ENCODE peak calls at places on chromosomes 2 and 18, in four cellular contexts. F is sigmoid colon; T is CD4-positive, CD25-positive, alpha-beta regulatory T cell; D is heart right ventricle. C is an unnamed sample. For H3K27me3 and H3K36me3, the result is how much of the 10 kb centered on the place peaks cover.

GRCh38 chr2:28074127-28074526 is 183.6 kb downstream of the BABAM2 start:
- DNase-seq in F (no peak), T (no peak), D (no peak), C (no peak)

GRCh38 chr18:69936191-69936558 is 11.5 kb downstream of the CD226 start:
- DNase-seq in F (no peak), T (no peak), D (no peak), C (no peak)

GRCh38 chr2:134086594-134087219 is 167.2 kb upstream of the MGAT5 start:
- DNase-seq in F (no peak), T (no peak), D (no peak), C (no peak)

GRCh38 chr18:13915973-13916372 is 637 bp upstream of the MC2R start:
- DNase-seq in F (no peak), T (no peak), D (no peak), C (no peak)

GRCh38 chr2:204280239-204280638 is 265.0 kb upstream of the PARD3B start:
- DNase-seq in F (no peak), T (no peak), D (no peak), C (no peak)

GRCh38 chr18:73235491-73235890 is 367.7 kb upstream of the NETO1 start:
- DNase-seq in F (no peak), T (no peak), D (no peak), C (no peak)

GRCh38 chr2:15730545-15731212 is 139.0 kb downstream of the DDX1 start:
- DNase-seq in F (peak), T (no peak), D (peak), C (no peak)

GRCh38 chr2:176199902-176200301 is 11.4 kb downstream of the HOXD1 start:
- DNase-seq in F (no peak), T (no peak), D (no peak), C (no peak)

GRCh38 chr2:59019551-59020164 is 778.5 kb upstream of the FANCL start:
- DNase-seq in F (no peak), T (no peak), D (no peak), C (no peak)

GRCh38 chr2:158487419-158487818 is 30.7 kb downstream of the PKP4 start:
- DNase-seq in F (no peak), T (no peak), D (no peak), C (no peak)

GRCh38 chr2:90069290-90069894 is 1377.9 kb downstream of the RPIA start:
- DNase-seq in F (no peak), T (no peak), D (peak), C (no peak)

DNA sequence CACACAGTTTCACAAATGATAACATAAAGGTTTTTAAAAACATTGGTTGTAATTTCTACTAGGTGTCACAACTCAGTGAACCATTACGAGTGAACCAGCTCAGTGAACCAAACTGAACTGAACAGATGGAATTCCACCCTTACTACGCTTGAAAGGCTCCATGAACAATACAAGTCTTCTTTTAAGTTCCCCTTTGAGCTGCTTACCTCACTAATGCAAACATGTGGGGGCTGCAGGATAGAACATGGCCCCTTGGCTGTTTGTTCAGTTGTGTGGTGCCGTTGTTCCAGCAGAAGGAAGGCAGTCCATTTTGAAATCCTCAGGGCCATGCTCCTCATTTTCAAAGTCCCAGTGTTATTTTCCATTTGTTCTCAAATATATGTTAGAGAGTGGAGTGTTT is 30.7 kb upstream of the KLHL14 start:
- DNase-seq in F (no peak), T (no peak), D (no peak), C (no peak)
- H3K27me3 ChIP-seq in F (under half), T (under half), D (under half), C (under half)

GRCh38 chr2:9462313-9462712 is 12.0 kb upstream of the IAH1 start:
- DNase-seq in F (no peak), T (no peak), D (no peak), C (no peak)
- H3K36me3 ChIP-seq in F (under half), T (under half), D (under half), C (under half)

GRCh38 chr2:32933756-32934095 is 13.0 kb upstream of the LTBP1 start:
- DNase-seq in F (no peak), T (no peak), D (no peak), C (no peak)
- H3K4me3 ChIP-seq in F (no peak), T (no peak), D (no peak), C (no peak)

GRCh38 chr18:47436871-47437270 is 185.4 kb upstream of the SKOR2 start:
- DNase-seq in F (no peak), T (no peak), D (no peak), C (no peak)
- H3K27me3 ChIP-seq in F (under half), T (under half), D (under half), C (under half)

DNA sequence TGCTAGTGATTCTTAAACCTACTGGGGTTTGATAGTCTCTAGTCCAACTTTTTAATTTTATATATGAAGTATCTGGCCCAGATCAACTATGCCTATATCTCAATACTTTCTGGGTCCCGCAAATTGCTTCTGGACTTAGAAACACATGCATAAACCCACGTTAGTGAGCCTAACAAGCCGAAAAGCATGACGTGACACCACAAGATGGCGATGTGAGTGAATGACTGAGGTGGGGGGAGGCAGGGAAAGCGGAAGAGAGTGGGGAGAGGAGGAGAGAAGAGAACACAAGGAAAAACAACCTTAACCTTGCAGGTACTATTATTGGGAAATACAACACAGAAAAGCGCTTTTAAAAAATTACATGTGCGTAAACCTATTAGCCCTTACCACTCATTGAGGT is 13.8 kb downstream of the PDIA6 start:
- DNase-seq in F (no peak), T (no peak), D (no peak), C (no peak)
- H3K36me3 ChIP-seq in F (under half), T (half or more), D (under half), C (half or more)

GRCh38 chr18:77366067-77366724 is 116.5 kb downstream of the GALR1 start:
- DNase-seq in F (no peak), T (no peak), D (no peak), C (no peak)

GRCh38 chr18:77361382-77361781 is 111.7 kb downstream of the GALR1 start:
- DNase-seq in F (no peak), T (no peak), D (no peak), C (no peak)

GRCh38 chr18:77365667-77366066 is 116.0 kb downstream of the GALR1 start:
- DNase-seq in F (no peak), T (no peak), D (no peak), C (no peak)

GRCh38 chr18:77369644-77370043 is 120.0 kb downstream of the GALR1 start:
- DNase-seq in F (no peak), T (no peak), D (no peak), C (no peak)

GRCh38 chr18:77366725-77367641 is 117.3 kb downstream of the GALR1 start:
- DNase-seq in F (no peak), T (no peak), D (no peak), C (no peak)
- H3K4me3 ChIP-seq in F (peak), T (no peak), D (peak), C (no peak)

GRCh38 chr18:50192903-50193795 is 1.8 kb downstream of the MYO5B start:
- DNase-seq in F (no peak), T (no peak), D (no peak), C (no peak)
- H3K27me3 ChIP-seq in F (under half), T (under half), D (half or more), C (under half)

GRCh38 chr18:59324623-59324971 is 6.1 kb upstream of the CPLX4 start:
- DNase-seq in F (no peak), T (no peak), D (no peak), C (no peak)

GRCh38 chr18:59328683-59329082 is 10.2 kb upstream of the CPLX4 start:
- DNase-seq in F (no peak), T (no peak), D (no peak), C (no peak)

GRCh38 chr18:59323931-59324622 is 5.6 kb upstream of the CPLX4 start:
- DNase-seq in F (no peak), T (no peak), D (no peak), C (no peak)

GRCh38 chr18:59325965-59326364 is 7.5 kb upstream of the CPLX4 start:
- DNase-seq in F (no peak), T (no peak), D (no peak), C (no peak)
- H3K36me3 ChIP-seq in F (under half), T (under half), D (under half), C (under half)